ENCODE peak calls at places on chromosome 15, in eight cellular contexts. One of them, this sample, is unnamed.
A peak's percentile ranks its signal among the peaks of the same experiment; 100 is the strongest.

GRCh38 chr15:43406192-43406591 is 35.3 kb downstream of the TUBGCP4 start:
- DNase-seq in left ventricle myocardium inferior: no peak
- DNase-seq in HTR-8/SVneo: no peak
- DNase-seq in T-cell: no peak
- DNase-seq in NCI-H2029: no peak
- DNase-seq in ACHN: no peak
- DNase-seq in left ventricle myocardium superior: no peak
- DNase-seq in fibroblast of lung: no peak
- DNase-seq in this sample: no peak

GRCh38 chr15:74311734-74312444 is 55.6 kb downstream of the CYP11A1 start:
- DNase-seq in left ventricle myocardium inferior: no peak
- DNase-seq in HTR-8/SVneo: peak; percentile 51
- DNase-seq in T-cell: no peak
- DNase-seq in NCI-H2029: no peak
- DNase-seq in ACHN: peak; percentile 33
- DNase-seq in left ventricle myocardium superior: no peak
- DNase-seq in fibroblast of lung: no peak
- DNase-seq in this sample: no peak

GRCh38 chr15:63835211-63835568 is 1.4 kb upstream of the HERC1 start:
- DNase-seq in left ventricle myocardium inferior: no peak
- DNase-seq in HTR-8/SVneo: no peak
- DNase-seq in T-cell: no peak
- DNase-seq in NCI-H2029: no peak
- DNase-seq in ACHN: no peak
- DNase-seq in left ventricle myocardium superior: no peak
- DNase-seq in fibroblast of lung: no peak
- DNase-seq in this sample: no peak

GRCh38 chr15:61584410-61584809 is 355.3 kb upstream of the RORA start:
- DNase-seq in left ventricle myocardium inferior: no peak
- DNase-seq in HTR-8/SVneo: no peak
- DNase-seq in T-cell: no peak
- DNase-seq in NCI-H2029: no peak
- DNase-seq in ACHN: no peak
- DNase-seq in left ventricle myocardium superior: no peak
- DNase-seq in fibroblast of lung: no peak
- DNase-seq in this sample: no peak

GRCh38 chr15:67685008-67685599 is 140.2 kb upstream of the SKOR1 start:
- DNase-seq in left ventricle myocardium inferior: no peak
- DNase-seq in HTR-8/SVneo: no peak
- DNase-seq in T-cell: no peak
- DNase-seq in NCI-H2029: no peak
- DNase-seq in ACHN: peak; percentile 52
- DNase-seq in left ventricle myocardium superior: no peak
- DNase-seq in fibroblast of lung: peak; percentile 50
- DNase-seq in this sample: no peak

GRCh38 chr15:64558460-64559179 is 98.2 kb downstream of the ZNF609 start:
- DNase-seq in left ventricle myocardium inferior: no peak
- DNase-seq in HTR-8/SVneo: no peak
- DNase-seq in T-cell: no peak
- DNase-seq in NCI-H2029: no peak
- DNase-seq in ACHN: no peak
- DNase-seq in left ventricle myocardium superior: no peak
- DNase-seq in fibroblast of lung: peak; percentile 50
- DNase-seq in this sample: no peak

GRCh38 chr15:40248006-40248783 is 9.3 kb downstream of the PAK6 start:
- DNase-seq in left ventricle myocardium inferior: peak; percentile 16
- DNase-seq in HTR-8/SVneo: no peak
- DNase-seq in T-cell: no peak
- DNase-seq in NCI-H2029: no peak
- DNase-seq in ACHN: no peak
- DNase-seq in left ventricle myocardium superior: no peak
- DNase-seq in fibroblast of lung: no peak
- DNase-seq in this sample: no peak

GRCh38 chr15:53448215-53449001 is 311.1 kb downstream of the WDR72 start:
- DNase-seq in left ventricle myocardium inferior: no peak
- DNase-seq in HTR-8/SVneo: no peak
- DNase-seq in T-cell: no peak
- DNase-seq in NCI-H2029: no peak
- DNase-seq in ACHN: no peak
- DNase-seq in left ventricle myocardium superior: no peak
- DNase-seq in fibroblast of lung: no peak
- DNase-seq in this sample: no peak

GRCh38 chr15:64634576-64635485 is 140.6 kb downstream of the RBPMS2 start:
- DNase-seq in left ventricle myocardium inferior: no peak
- DNase-seq in HTR-8/SVneo: no peak
- DNase-seq in T-cell: no peak
- DNase-seq in NCI-H2029: no peak
- DNase-seq in ACHN: peak; percentile 33
- DNase-seq in left ventricle myocardium superior: no peak
- DNase-seq in fibroblast of lung: peak; percentile 51
- DNase-seq in this sample: no peak

GRCh38 chr15:101578443-101578894 is 73.7 kb downstream of the TM2D3 start:
- DNase-seq in left ventricle myocardium inferior: peak; percentile 44
- DNase-seq in HTR-8/SVneo: no peak
- DNase-seq in T-cell: no peak
- DNase-seq in NCI-H2029: no peak
- DNase-seq in ACHN: no peak
- DNase-seq in left ventricle myocardium superior: peak; percentile 69
- DNase-seq in fibroblast of lung: no peak
- DNase-seq in this sample: peak; percentile 65

GRCh38 chr15:68407141-68407885 is 24.6 kb downstream of the ITGA11 start:
- DNase-seq in left ventricle myocardium inferior: no peak
- DNase-seq in HTR-8/SVneo: no peak
- DNase-seq in T-cell: no peak
- DNase-seq in NCI-H2029: no peak
- DNase-seq in ACHN: no peak
- DNase-seq in left ventricle myocardium superior: no peak
- DNase-seq in fibroblast of lung: peak; percentile 88
- DNase-seq in this sample: no peak

GRCh38 chr15:62742409-62743171 is 300.0 kb upstream of the TPM1 start:
- DNase-seq in left ventricle myocardium inferior: peak; percentile 40
- DNase-seq in HTR-8/SVneo: peak; percentile 58
- DNase-seq in T-cell: no peak
- DNase-seq in NCI-H2029: no peak
- DNase-seq in ACHN: peak; percentile 75
- DNase-seq in left ventricle myocardium superior: peak; percentile 65
- DNase-seq in fibroblast of lung: peak; percentile 82
- DNase-seq in this sample: no peak

GRCh38 chr15:90266061-90266431 is 574 bp downstream of the NGRN start:
- DNase-seq in left ventricle myocardium inferior: no peak
- DNase-seq in HTR-8/SVneo: peak; percentile 30
- DNase-seq in T-cell: no peak
- DNase-seq in NCI-H2029: peak; percentile 32
- DNase-seq in ACHN: peak; percentile 40
- DNase-seq in left ventricle myocardium superior: peak; percentile 57
- DNase-seq in fibroblast of lung: peak; percentile 45
- DNase-seq in this sample: peak; percentile 54